ENCODE peak calls at places on chromosome 21, in six cellular contexts. O is kidney epithelial cell; J is MM.1S; H is neuronal stem cell; A is brain microvascular endothelial cell; M is CD8-positive, alpha-beta memory T cell. V is an unnamed sample.
A peak's percentile ranks its signal among the peaks of the same experiment; 100 is the strongest.

GRCh38 chr21:14987370-14988170 is 77.2 kb downstream of the NRIP1 start:
- DNase-seq in O (no peak), J (no peak), H (no peak), A (no peak), M (no peak), V (no peak)

GRCh38 chr21:45338326-45339017 is 50.8 kb upstream of the POFUT2 start:
- DNase-seq in O (no peak), J (no peak), H (no peak), A (no peak), M (no peak), V (no peak)

GRCh38 chr21:14900611-14901010 is 164.2 kb downstream of the NRIP1 start:
- DNase-seq in O (no peak), J (no peak), H (no peak), A (peak; percentile 34), M (no peak), V (no peak)

GRCh38 chr21:19268634-19269138 is 865.1 kb upstream of the TMPRSS15 start:
- DNase-seq in O (no peak), J (peak; percentile 7), H (no peak), A (no peak), M (no peak), V (no peak)

GRCh38 chr21:26224351-26224750 is 53.8 kb upstream of the APP start:
- DNase-seq in O (no peak), J (no peak), H (no peak), A (no peak), M (no peak), V (no peak)

GRCh38 chr21:42835611-42836401 is 43.5 kb downstream of the WDR4 start:
- DNase-seq in O (no peak), J (no peak), H (no peak), A (no peak), M (no peak), V (no peak)

GRCh38 chr21:24375201-24375600 is 1232.1 kb downstream of the MRPL39 start:
- DNase-seq in O (no peak), J (peak; percentile 31), H (no peak), A (no peak), M (no peak), V (no peak)

GRCh38 chr21:16310191-16310590 is 580.4 kb downstream of the USP25 start:
- DNase-seq in O (no peak), J (no peak), H (no peak), A (no peak), M (no peak), V (no peak)

GRCh38 chr21:45283611-45284455 is 3.9 kb downstream of the POFUT2 start:
- DNase-seq in O (no peak), J (no peak), H (no peak), A (no peak), M (no peak), V (no peak)

GRCh38 chr21:45347048-45347711 is 57.8 kb upstream of the COL18A1 start:
- DNase-seq in O (no peak), J (no peak), H (no peak), A (no peak), M (no peak), V (no peak)

GRCh38 chr21:17613242-17613676 is 558 bp upstream of the BTG3 start:
- DNase-seq in O (no peak), J (no peak), H (peak; percentile 4), A (no peak), M (no peak), V (no peak)

GRCh38 chr21:14366998-14367397 is 15.9 kb downstream of the HSPA13 start:
- DNase-seq in O (no peak), J (no peak), H (no peak), A (no peak), M (no peak), V (no peak)

GRCh38 chr21:44052830-44053226 is 40.7 kb downstream of the TRAPPC10 start:
- DNase-seq in O (no peak), J (no peak), H (no peak), A (no peak), M (no peak), V (no peak)

GRCh38 chr21:44049606-44050005 is 37.5 kb downstream of the TRAPPC10 start:
- DNase-seq in O (no peak), J (no peak), H (no peak), A (no peak), M (no peak), V (no peak)

GRCh38 chr21:44052071-44052829 is 40.1 kb downstream of the TRAPPC10 start:
- DNase-seq in O (no peak), J (no peak), H (no peak), A (no peak), M (no peak), V (no peak)

GRCh38 chr21:44050276-44050675 is 38.2 kb downstream of the TRAPPC10 start:
- DNase-seq in O (no peak), J (no peak), H (no peak), A (no peak), M (no peak), V (no peak)

GRCh38 chr21:44051462-44051941 is 39.4 kb downstream of the TRAPPC10 start:
- DNase-seq in O (no peak), J (no peak), H (no peak), A (peak; percentile 79), M (no peak), V (no peak)
- H3K36me3 ChIP-seq in O (peaks cover 1% of the 10 kb centered on the region), J (no peaks in the 10 kb centered on the region), H (peaks cover 71% of the 10 kb centered on the region), A (peaks cover 8% of the 10 kb centered on the region), M (peaks cover 40% of the 10 kb centered on the region), V (no peaks in the 10 kb centered on the region)

GRCh38 chr21:46537026-46537425 is 67.9 kb downstream of the S100B start:
- DNase-seq in O (no peak), J (no peak), H (no peak), A (no peak), M (no peak), V (no peak)
- H3K36me3 ChIP-seq in O (peaks cover 2% of the 10 kb centered on the region), J (no peaks in the 10 kb centered on the region), H (peaks cover 97% of the 10 kb centered on the region), A (peaks cover 55% of the 10 kb centered on the region), M (peaks cover 37% of the 10 kb centered on the region), V (no peaks in the 10 kb centered on the region)

GRCh38 chr21:33522950-33523349 is 19.0 kb downstream of the GART start:
- DNase-seq in O (no peak), J (no peak), H (no peak), A (no peak), M (no peak), V (no peak)
- H3K36me3 ChIP-seq in O (no peaks in the 10 kb centered on the region), J (peaks cover 6% of the 10 kb centered on the region), H (peaks cover 93% of the 10 kb centered on the region), A (peaks cover 51% of the 10 kb centered on the region), M (peaks cover 20% of the 10 kb centered on the region), V (peaks cover 26% of the 10 kb centered on the region)

GRCh38 chr21:39176312-39176711 is 6.9 kb downstream of the PSMG1 start:
- DNase-seq in O (no peak), J (no peak), H (no peak), A (no peak), M (no peak), V (no peak)
- H3K36me3 ChIP-seq in O (peaks cover 5% of the 10 kb centered on the region), J (peaks cover 33% of the 10 kb centered on the region), H (peaks cover 92% of the 10 kb centered on the region), A (peaks cover 23% of the 10 kb centered on the region), M (peaks cover 13% of the 10 kb centered on the region), V (peaks cover 18% of the 10 kb centered on the region)

DNA sequence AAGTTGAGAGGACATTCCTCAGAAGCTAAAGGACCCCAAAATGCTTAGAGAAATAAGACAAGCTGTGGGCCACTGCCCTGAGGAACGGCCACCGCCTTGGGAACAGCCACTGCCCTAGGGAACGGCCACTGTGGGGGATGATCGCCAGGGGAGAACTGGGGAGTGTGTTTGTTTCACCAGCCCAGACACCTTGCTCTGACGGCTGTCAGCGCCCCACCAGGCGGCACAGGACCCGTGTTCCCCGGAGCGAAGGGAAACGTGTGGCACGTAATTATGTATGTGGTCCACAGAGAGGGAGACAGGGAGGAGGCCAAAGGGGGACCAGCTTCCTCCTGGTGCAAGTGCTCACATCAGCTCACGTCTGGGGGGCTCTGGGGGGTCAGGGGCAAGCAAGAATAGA is 45.8 kb upstream of the RIPK4 start:
- DNase-seq in O (no peak), J (no peak), H (no peak), A (no peak), M (no peak), V (no peak)
- H3K36me3 ChIP-seq in O (peaks cover 3% of the 10 kb centered on the region), J (no peaks in the 10 kb centered on the region), H (peaks cover 40% of the 10 kb centered on the region), A (peaks cover 15% of the 10 kb centered on the region), M (peaks cover 6% of the 10 kb centered on the region), V (no peaks in the 10 kb centered on the region)

GRCh38 chr21:35370671-35371070 is 321.6 kb upstream of the RUNX1 start:
- DNase-seq in O (no peak), J (no peak), H (no peak), A (no peak), M (no peak), V (no peak)
- H3K36me3 ChIP-seq in O (no peaks in the 10 kb centered on the region), J (no peaks in the 10 kb centered on the region), H (no peaks in the 10 kb centered on the region), A (no peaks in the 10 kb centered on the region), M (no peaks in the 10 kb centered on the region), V (no peaks in the 10 kb centered on the region)

GRCh38 chr21:20639026-20639425 is 359.2 kb upstream of the NCAM2 start:
- DNase-seq in O (no peak), J (no peak), H (no peak), A (no peak), M (no peak), V (no peak)

GRCh38 chr21:20644552-20644951 is 353.7 kb upstream of the NCAM2 start:
- DNase-seq in O (no peak), J (no peak), H (no peak), A (no peak), M (no peak), V (no peak)

GRCh38 chr21:20646431-20646830 is 351.8 kb upstream of the NCAM2 start:
- DNase-seq in O (no peak), J (no peak), H (no peak), A (no peak), M (no peak), V (no peak)

GRCh38 chr21:20645344-20645743 is 352.9 kb upstream of the NCAM2 start:
- DNase-seq in O (no peak), J (no peak), H (no peak), A (no peak), M (no peak), V (no peak)

DNA sequence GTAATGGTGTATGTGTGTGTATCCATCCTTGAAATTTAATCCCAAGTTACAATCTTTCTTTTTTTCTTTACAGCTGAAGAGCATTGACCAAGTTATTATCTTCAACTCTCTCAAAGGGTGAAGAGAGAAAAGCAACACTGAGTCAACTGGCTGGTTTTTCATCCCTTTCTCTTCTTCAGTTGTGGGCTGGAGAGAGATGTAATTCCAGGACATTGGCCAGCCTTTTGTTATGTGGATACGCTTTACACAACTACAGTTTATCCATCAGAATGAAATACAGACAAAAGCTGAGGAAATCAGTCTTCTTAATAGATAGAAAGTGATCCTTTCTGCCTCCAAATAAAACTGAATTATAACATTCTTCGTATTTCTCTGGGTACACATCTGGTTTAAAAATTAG is 357.0 kb upstream of the NCAM2 start:
- DNase-seq in O (no peak), J (no peak), H (no peak), A (no peak), M (no peak), V (no peak)
- H3K36me3 ChIP-seq in O (no peaks in the 10 kb centered on the region), J (no peaks in the 10 kb centered on the region), H (no peaks in the 10 kb centered on the region), A (no peaks in the 10 kb centered on the region), M (no peaks in the 10 kb centered on the region), V (no peaks in the 10 kb centered on the region)

GRCh38 chr21:46411691-46412090 is 47.0 kb upstream of the DIP2A start:
- DNase-seq in O (no peak), J (no peak), H (no peak), A (no peak), M (no peak), V (no peak)
- H3K36me3 ChIP-seq in O (no peaks in the 10 kb centered on the region), J (peaks cover 5% of the 10 kb centered on the region), H (peaks cover 80% of the 10 kb centered on the region), A (peaks cover 13% of the 10 kb centered on the region), M (peaks cover 7% of the 10 kb centered on the region), V (no peaks in the 10 kb centered on the region)

GRCh38 chr21:31696424-31696823 is 35.5 kb downstream of the SCAF4 start:
- DNase-seq in O (no peak), J (no peak), H (no peak), A (no peak), M (no peak), V (no peak)

GRCh38 chr21:31698461-31698860 is 33.5 kb downstream of the SCAF4 start:
- DNase-seq in O (no peak), J (no peak), H (no peak), A (no peak), M (no peak), V (no peak)

GRCh38 chr21:31700040-31700439 is 31.9 kb downstream of the SCAF4 start:
- DNase-seq in O (no peak), J (no peak), H (no peak), A (no peak), M (no peak), V (no peak)
- H3K36me3 ChIP-seq in O (no peaks in the 10 kb centered on the region), J (peaks cover 32% of the 10 kb centered on the region), H (peaks cover 100% of the 10 kb centered on the region), A (peaks cover 17% of the 10 kb centered on the region), M (peaks cover 14% of the 10 kb centered on the region), V (peaks cover 39% of the 10 kb centered on the region)